ENCODE peak calls at places on chromosome 15, in nine cellular contexts. T is heart left ventricle, H is HCT116, W is psoas muscle, J is BJ, E is mucosa of descending colon, R is IMR-90, S is neural progenitor cell, V is OCI-LY7. O is an unnamed sample. For H3K36me3, the result is how much of the 10 kb centered on the place peaks cover.

GRCh38 chr15:98658831-98659699 is 10.7 kb downstream of the IGF1R start:
- DNase-seq in T (no peak), H (peak), W (no peak), J (no peak), E (no peak), R (peak), S (peak), V (peak), O (no peak)

GRCh38 chr15:63791236-63791635 is 42.5 kb downstream of the HERC1 start:
- DNase-seq in T (no peak), H (no peak), W (no peak), J (no peak), E (no peak), R (peak), S (no peak), V (no peak), O (no peak)

GRCh38 chr15:76866008-76866407 is 39.1 kb downstream of the SCAPER start:
- DNase-seq in T (peak), H (no peak), W (peak), J (no peak), E (no peak), R (peak), S (no peak), V (no peak), O (no peak)

GRCh38 chr15:70802629-70803028 is 39.3 kb upstream of the UACA start:
- DNase-seq in T (peak), H (no peak), W (no peak), J (no peak), E (no peak), R (peak), S (no peak), V (no peak), O (no peak)

GRCh38 chr15:64619880-64620839 is 155.2 kb downstream of the RBPMS2 start:
- DNase-seq in T (no peak), H (no peak), W (no peak), J (no peak), E (no peak), R (peak), S (no peak), V (no peak), O (no peak)

GRCh38 chr15:34621675-34622074 is 38.2 kb upstream of the GOLGA8B start:
- DNase-seq in T (no peak), H (peak), W (no peak), J (no peak), E (no peak), R (peak), S (no peak), V (no peak), O (no peak)

GRCh38 chr15:99564221-99565030 is 1.4 kb upstream of the MEF2A start:
- DNase-seq in T (peak), H (no peak), W (no peak), J (no peak), E (no peak), R (peak), S (peak), V (peak), O (no peak)

GRCh38 chr15:44215594-44215993 is 20.5 kb upstream of the FRMD5 start:
- DNase-seq in T (no peak), H (peak), W (no peak), J (peak), E (no peak), R (peak), S (no peak), V (no peak), O (peak)

GRCh38 chr15:50046868-50047267 is 72.2 kb downstream of the ATP8B4 start:
- DNase-seq in T (no peak), H (no peak), W (no peak), J (no peak), E (no peak), R (peak), S (no peak), V (no peak), O (no peak)

GRCh38 chr15:77040673-77041072 is 30.2 kb downstream of the TSPAN3 start:
- DNase-seq in T (no peak), H (no peak), W (no peak), J (no peak), E (no peak), R (peak), S (no peak), V (no peak), O (no peak)

DNA sequence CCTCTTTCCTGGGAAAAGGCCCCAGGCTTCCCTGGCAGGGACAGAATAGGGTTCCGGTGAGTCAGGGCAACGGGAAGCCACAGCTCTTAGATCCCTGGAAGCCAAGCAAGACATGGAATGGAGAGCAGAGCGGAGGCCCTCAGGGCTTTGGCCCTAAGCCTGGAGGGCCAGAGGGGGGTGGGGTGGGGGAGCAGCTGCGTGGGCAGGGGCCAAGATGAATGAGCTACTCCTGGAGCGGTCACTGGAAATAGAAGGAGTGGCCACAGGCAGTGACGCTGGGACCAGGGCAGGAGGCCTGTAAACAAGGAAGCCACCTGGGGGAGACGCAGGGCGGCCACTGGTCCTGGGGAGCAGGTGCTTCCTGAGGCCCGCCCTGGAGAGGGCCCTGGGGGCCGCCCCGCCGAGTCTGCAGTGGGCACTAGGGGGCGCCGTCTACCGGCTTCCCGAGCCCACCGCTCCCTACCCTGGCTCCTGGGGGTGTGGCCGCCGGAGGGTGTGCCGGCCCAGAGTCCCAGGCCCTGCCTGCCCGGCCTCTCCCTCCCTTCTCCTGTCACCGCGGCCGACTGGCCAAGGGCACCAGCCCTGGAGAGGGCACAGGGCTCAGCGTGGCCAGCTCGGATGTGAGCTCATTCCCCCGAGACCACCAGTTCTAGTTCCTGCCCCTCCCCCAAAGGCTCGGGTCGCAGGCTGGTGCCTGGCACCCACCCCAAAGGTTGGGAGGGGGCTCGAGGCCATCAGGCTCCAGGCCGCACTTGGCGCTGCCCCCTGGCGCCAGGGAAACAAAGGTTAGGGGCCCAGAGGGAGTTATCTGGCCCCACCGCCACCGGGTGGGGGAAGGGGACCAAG is 12.1 kb downstream of the VPS18 start:
- DNase-seq in T (peak), H (peak), W (peak), J (peak), E (peak), R (peak), S (peak), V (peak), O (peak)
- TF ChIP-seq CTCF in T (peak), H (peak), W (peak), J (peak), E (peak), R (peak), S (peak), V (peak), O (peak)

DNA sequence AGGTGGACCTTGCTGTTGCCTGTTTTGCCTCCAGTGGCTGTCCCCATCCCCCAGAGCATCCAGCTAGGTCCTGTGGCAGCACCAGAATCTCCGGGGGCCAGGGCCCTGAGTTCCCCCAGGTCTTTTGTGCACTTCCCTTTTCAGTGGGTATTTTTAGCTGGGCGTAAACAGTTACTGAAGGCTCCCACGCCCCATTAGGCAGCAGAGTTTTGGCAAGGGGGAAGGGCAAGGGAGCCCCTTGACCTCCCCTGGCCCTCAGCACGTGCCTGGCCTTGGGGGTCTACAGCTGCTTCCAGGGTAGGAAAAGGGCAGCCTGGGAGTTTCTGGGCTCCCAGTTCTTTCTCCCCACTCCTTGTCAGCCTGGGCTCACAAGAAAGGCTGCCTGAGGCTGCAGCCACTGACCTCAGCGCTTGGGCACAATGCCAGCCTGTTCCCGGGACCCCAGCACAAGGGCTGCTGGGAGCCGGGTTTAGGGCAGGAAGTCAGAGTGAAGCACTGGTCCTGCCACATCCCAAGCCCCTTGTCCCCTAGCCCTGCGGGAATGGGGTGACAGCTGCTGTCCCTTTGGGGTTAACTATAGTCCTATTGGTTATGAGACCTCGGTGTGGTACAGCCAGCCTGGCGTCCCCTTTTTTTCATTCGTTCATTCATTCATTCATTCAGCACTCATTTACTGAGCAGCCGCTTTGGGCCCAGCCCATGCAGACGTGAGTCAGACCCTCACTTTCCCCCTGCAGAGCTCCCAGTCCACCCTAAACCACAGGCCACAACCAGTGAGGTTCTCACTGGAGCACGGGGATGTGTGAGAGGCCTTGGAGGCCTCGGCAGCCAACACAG is 8.4 kb downstream of the CSK start:
- DNase-seq in T (peak), H (no peak), W (peak), J (no peak), E (peak), R (peak), S (no peak), V (peak), O (peak)
- H3K4me3 ChIP-seq in T (peak), H (no peak), W (peak), J (no peak), E (no peak), R (no peak), S (no peak), V (peak), O (no peak)

DNA sequence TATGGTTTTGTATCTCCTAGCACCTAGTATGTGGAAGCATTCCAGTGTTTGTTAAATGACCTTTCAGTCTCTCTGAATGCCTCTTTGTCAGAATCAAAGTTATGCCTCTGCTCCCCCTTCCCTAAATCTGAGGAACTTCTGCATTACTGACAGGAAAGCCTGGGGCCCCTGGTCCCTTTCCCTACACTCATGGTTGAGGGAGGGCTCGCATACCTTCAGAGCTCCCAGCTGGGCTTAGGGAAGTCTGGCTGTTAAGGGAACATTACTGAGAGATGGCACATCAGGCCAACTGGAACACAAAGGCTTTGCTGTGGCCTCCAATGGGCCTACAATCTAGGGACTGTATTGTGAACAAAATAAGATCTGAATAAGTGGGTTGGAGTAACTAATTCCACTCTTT is 10.3 kb downstream of the PKM start:
- DNase-seq in T (no peak), H (no peak), W (no peak), J (no peak), E (no peak), R (no peak), S (no peak), V (no peak), O (no peak)
- H3K36me3 ChIP-seq in T (under half), H (half or more), W (under half), J (under half), E (under half), R (half or more), S (under half), V (half or more), O (under half)

GRCh38 chr15:57747206-57747605 is 40.7 kb downstream of the POLR2M start:
- DNase-seq in T (peak), H (no peak), W (peak), J (no peak), E (no peak), R (no peak), S (no peak), V (no peak), O (no peak)

GRCh38 chr15:57752840-57753239 is 46.3 kb downstream of the POLR2M start:
- DNase-seq in T (no peak), H (no peak), W (no peak), J (no peak), E (no peak), R (no peak), S (no peak), V (no peak), O (no peak)

GRCh38 chr15:57746752-57747151 is 40.2 kb downstream of the POLR2M start:
- DNase-seq in T (no peak), H (no peak), W (no peak), J (no peak), E (no peak), R (no peak), S (no peak), V (no peak), O (no peak)

GRCh38 chr15:57751177-57751800 is 44.8 kb downstream of the POLR2M start:
- DNase-seq in T (no peak), H (no peak), W (no peak), J (no peak), E (no peak), R (peak), S (peak), V (peak), O (no peak)

GRCh38 chr15:57752426-57752825 is 45.9 kb downstream of the POLR2M start:
- DNase-seq in T (peak), H (no peak), W (no peak), J (no peak), E (no peak), R (no peak), S (peak), V (no peak), O (no peak)
- TF ChIP-seq CTCF in T (peak), H (peak), W (peak), J (peak), E (no peak), R (no peak), S (peak), V (peak), O (no peak)

GRCh38 chr15:75044258-75044878 is 21.0 kb downstream of the PPCDC start:
- DNase-seq in T (no peak), H (no peak), W (no peak), J (no peak), E (no peak), R (no peak), S (no peak), V (no peak), O (no peak)
- H3K4me3 ChIP-seq in T (peak), H (no peak), W (peak), J (no peak), E (no peak), R (no peak), S (no peak), V (peak), O (no peak)

GRCh38 chr15:59649603-59650002 is 7.7 kb downstream of the GTF2A2 start:
- DNase-seq in T (no peak), H (no peak), W (no peak), J (no peak), E (no peak), R (peak), S (no peak), V (no peak), O (no peak)
- H3K36me3 ChIP-seq in T (under half), H (under half), W (half or more), J (under half), E (under half), R (under half), S (under half), V (half or more), O (under half)